ENCODE peak calls at places on chromosomes 1 and 21, in five cellular contexts. Y, L, X, G and J are unnamed samples.

GRCh38 chr1:224783006-224783651 is 146.3 kb upstream of the DNAH14 start:
- DNase-seq in Y (no peak), L (no peak), X (no peak), G (no peak), J (no peak)

GRCh38 chr1:40855513-40855912 is 6.7 kb downstream of the CITED4 start:
- DNase-seq in Y (no peak), L (no peak), X (no peak), G (no peak), J (no peak)

GRCh38 chr1:197675475-197676324 is 99.6 kb downstream of the DENND1B start:
- DNase-seq in Y (no peak), L (no peak), X (peak), G (no peak), J (peak)

GRCh38 chr1:11938722-11939526 is 4.4 kb downstream of the PLOD1 start:
- DNase-seq in Y (no peak), L (no peak), X (no peak), G (no peak), J (no peak)

GRCh38 chr1:226956942-226957713 is 17.0 kb downstream of the COQ8A start:
- DNase-seq in Y (no peak), L (no peak), X (no peak), G (no peak), J (no peak)

GRCh38 chr1:53740621-53741105 is 1.7 kb upstream of the GLIS1 start:
- DNase-seq in Y (no peak), L (no peak), X (no peak), G (no peak), J (no peak)

GRCh38 chr1:16371725-16372124 is 4.7 kb downstream of the SZRD1 start:
- DNase-seq in Y (no peak), L (no peak), X (no peak), G (no peak), J (no peak)

GRCh38 chr1:66506991-66507390 is 27.0 kb upstream of the SGIP1 start:
- DNase-seq in Y (no peak), L (no peak), X (no peak), G (no peak), J (no peak)

GRCh38 chr1:24742090-24742938 is 2.9 kb upstream of the CLIC4 start:
- DNase-seq in Y (no peak), L (no peak), X (no peak), G (no peak), J (no peak)

GRCh38 chr21:18248171-18248570 is 3.5 kb downstream of the CHODL start:
- DNase-seq in Y (no peak), L (no peak), X (no peak), G (no peak), J (no peak)

GRCh38 chr1:150302338-150302737 is 8.7 kb downstream of the MRPS21 start:
- DNase-seq in Y (no peak), L (no peak), X (no peak), G (no peak), J (peak)

GRCh38 chr1:31453384-31454079 is 40.5 kb downstream of the SERINC2 start:
- DNase-seq in Y (no peak), L (no peak), X (no peak), G (no peak), J (no peak)

GRCh38 chr21:41677671-41678015 is 89.2 kb downstream of the RIPK4 start:
- DNase-seq in Y (no peak), L (no peak), X (no peak), G (no peak), J (no peak)

GRCh38 chr1:218480137-218480536 is 135.0 kb downstream of the TGFB2 start:
- DNase-seq in Y (peak), L (no peak), X (peak), G (no peak), J (no peak)

GRCh38 chr21:42781150-42781980 is 98.0 kb downstream of the WDR4 start:
- DNase-seq in Y (no peak), L (no peak), X (peak), G (no peak), J (no peak)

GRCh38 chr21:43868461-43868860 is 3.4 kb downstream of the AGPAT3 start:
- DNase-seq in Y (no peak), L (no peak), X (peak), G (no peak), J (no peak)

GRCh38 chr1:32012709-32013385 is 821 bp upstream of the KHDRBS1 start:
- DNase-seq in Y (no peak), L (no peak), X (no peak), G (no peak), J (no peak)

GRCh38 chr1:224432672-224433040 is 1.9 kb downstream of the WDR26 start:
- DNase-seq in Y (no peak), L (no peak), X (no peak), G (no peak), J (no peak)

GRCh38 chr21:35467536-35467935 is 418.4 kb upstream of the RUNX1 start:
- DNase-seq in Y (peak), L (no peak), X (no peak), G (no peak), J (no peak)

GRCh38 chr1:115429242-115429641 is 91.2 kb upstream of the NGF start:
- DNase-seq in Y (no peak), L (no peak), X (no peak), G (no peak), J (no peak)

GRCh38 chr1:244801246-244801645 is 34.2 kb upstream of the COX20 start:
- DNase-seq in Y (no peak), L (peak), X (peak), G (no peak), J (no peak)

GRCh38 chr1:27567183-27567526 is 36.8 kb downstream of the AHDC1 start:
- DNase-seq in Y (no peak), L (no peak), X (no peak), G (peak), J (no peak)